ENCODE peak calls at places on chromosomes 13 and 19, in ten cellular contexts. J is cardiac muscle cell, H is transverse colon, B is tibial artery, K is kidney epithelial cell, E is stomach, A is body of pancreas, P is lower leg skin, R is kidney, S is PC-9. W is an unnamed sample.

GRCh38 chr13:45492538-45492937 is 27.8 kb downstream of the COG3 start:
- DNase-seq in J (peak; percentile 28), H (no peak), A (no peak), B (no peak), S (no peak), P (no peak), K (no peak), R (no peak), E (no peak), W (peak; percentile 66)

GRCh38 chr13:90618133-90618532 is 729.4 kb upstream of the MIR17HG start:
- DNase-seq in R (no peak), J (no peak), E (no peak), P (no peak), H (no peak), S (no peak), A (no peak), B (no peak), K (no peak), W (no peak)

GRCh38 chr13:28531195-28531955 is 36.4 kb upstream of the FLT1 start:
- DNase-seq in H (peak; percentile 48), P (no peak), K (no peak), S (no peak), J (peak; percentile 41), E (peak; percentile 27), R (no peak), B (peak; percentile 21), A (peak; percentile 19), W (no peak)

GRCh38 chr19:6848986-6849385 is 38.4 kb upstream of the ADGRE1 start:
- DNase-seq in B (no peak), A (no peak), S (no peak), P (no peak), J (no peak), K (no peak), H (no peak), R (no peak), E (no peak), W (no peak)

GRCh38 chr19:45423033-45423588 is 606 bp downstream of the ERCC1 start:
- DNase-seq in H (peak; percentile 99), K (no peak), S (no peak), B (no peak), R (no peak), J (no peak), E (no peak), A (no peak), P (peak; percentile 92), W (no peak)

GRCh38 chr13:64871742-64872141 is 2358.4 kb downstream of the PCDH9 start:
- DNase-seq in A (no peak), R (no peak), E (no peak), K (no peak), B (no peak), P (no peak), J (peak; percentile 12), S (no peak), H (no peak), W (no peak)

GRCh38 chr19:12784871-12785430 is 6.3 kb upstream of the JUNB start:
- DNase-seq in R (no peak), K (no peak), H (no peak), J (peak; percentile 21), E (no peak), S (no peak), P (peak; percentile 27), A (no peak), B (no peak), W (peak; percentile 25)

GRCh38 chr19:35021016-35021415 is 9.3 kb upstream of the SCN1B start:
- DNase-seq in B (no peak), E (no peak), J (no peak), R (no peak), A (no peak), P (no peak), H (no peak), S (no peak), K (no peak), W (no peak)

GRCh38 chr13:76992548-76993001 is 694 bp downstream of the CLN5 start:
- DNase-seq in A (peak; percentile 33), S (no peak), J (peak; percentile 17), H (peak; percentile 28), B (peak; percentile 36), P (peak; percentile 30), R (peak; percentile 71), E (no peak), K (no peak), W (peak; percentile 20)

GRCh38 chr19:1110809-1111640 is 7.2 kb downstream of the GPX4 start:
- DNase-seq in J (peak; percentile 33), B (no peak), H (no peak), P (no peak), S (no peak), A (no peak), R (peak; percentile 66), K (no peak), E (no peak), W (no peak)

GRCh38 chr19:42168206-42168605 is 36.0 kb upstream of the POU2F2 start:
- DNase-seq in A (no peak), P (no peak), S (no peak), E (no peak), H (no peak), K (no peak), J (no peak), R (no peak), B (no peak), W (no peak)

DNA sequence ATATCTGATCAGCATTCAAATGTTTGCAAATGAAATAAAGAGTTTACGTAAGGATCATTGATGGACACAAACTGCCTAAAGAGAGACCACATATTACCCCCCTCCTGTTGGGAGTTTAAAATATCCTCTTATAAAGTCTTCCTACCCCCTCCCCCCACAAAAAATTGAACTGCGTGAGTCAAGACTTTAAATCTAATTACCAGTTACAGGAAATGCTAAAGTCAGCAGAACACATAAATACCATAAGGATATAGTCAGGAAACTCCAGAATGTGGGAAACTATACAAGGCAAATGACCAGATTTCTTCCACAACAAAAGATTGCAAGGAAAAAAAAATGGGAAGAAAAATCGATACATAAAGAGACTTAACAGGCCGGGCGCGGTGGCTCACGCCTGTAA is 44.4 kb upstream of the FARP1 start:
- DNase-seq in R (no peak), B (no peak), P (no peak), E (no peak), K (no peak), J (peak; percentile 9), H (no peak), A (no peak), S (no peak), W (peak; percentile 32)
- H3K4me3 ChIP-seq in R (no peak overlapping the region), B (no peak overlapping the region), P (no peak overlapping the region), E (no peak overlapping the region), K (no peak overlapping the region), J (no peak overlapping the region), H (no peak overlapping the region), A (no peak overlapping the region), S (no peak overlapping the region), W (no peak overlapping the region)

GRCh38 chr19:15810335-15810734 is 5.1 kb downstream of the OR10H1 start:
- DNase-seq in A (no peak), B (no peak), J (peak; percentile 0), S (peak; percentile 37), R (no peak), K (no peak), E (peak; percentile 27), P (no peak), H (peak; percentile 46), W (no peak)
- TF ChIP-seq CTCF in A (no peak), B (no peak), J (no peak), S (peak; percentile 63), R (no peak), K (no peak), E (no peak), P (no peak), H (peak; percentile 49), W (no peak)

GRCh38 chr13:67147257-67148218 is 82.6 kb downstream of the PCDH9 start:
- DNase-seq in K (peak; percentile 9), S (no peak), J (peak; percentile 79), A (no peak), E (no peak), H (no peak), R (no peak), B (no peak), P (no peak), W (peak; percentile 72)
- H3K4me3 ChIP-seq in K (no peak overlapping the region), S (no peak overlapping the region), J (no peak overlapping the region), A (no peak overlapping the region), E (no peak overlapping the region), H (no peak overlapping the region), R (no peak overlapping the region), B (no peak overlapping the region), P (no peak overlapping the region), W (no peak overlapping the region)

GRCh38 chr13:33610471-33611015 is 207.4 kb upstream of the RFC3 start:
- DNase-seq in E (no peak), B (peak; percentile 28), H (peak; percentile 13), J (peak; percentile 35), R (peak; percentile 83), A (no peak), K (no peak), P (no peak), S (no peak), W (peak; percentile 47)
- TF ChIP-seq CTCF in E (no peak), B (no peak), H (no peak), J (peak; percentile 6), R (no peak), A (no peak), K (peak; percentile 3), P (no peak), S (no peak), W (no peak)

DNA sequence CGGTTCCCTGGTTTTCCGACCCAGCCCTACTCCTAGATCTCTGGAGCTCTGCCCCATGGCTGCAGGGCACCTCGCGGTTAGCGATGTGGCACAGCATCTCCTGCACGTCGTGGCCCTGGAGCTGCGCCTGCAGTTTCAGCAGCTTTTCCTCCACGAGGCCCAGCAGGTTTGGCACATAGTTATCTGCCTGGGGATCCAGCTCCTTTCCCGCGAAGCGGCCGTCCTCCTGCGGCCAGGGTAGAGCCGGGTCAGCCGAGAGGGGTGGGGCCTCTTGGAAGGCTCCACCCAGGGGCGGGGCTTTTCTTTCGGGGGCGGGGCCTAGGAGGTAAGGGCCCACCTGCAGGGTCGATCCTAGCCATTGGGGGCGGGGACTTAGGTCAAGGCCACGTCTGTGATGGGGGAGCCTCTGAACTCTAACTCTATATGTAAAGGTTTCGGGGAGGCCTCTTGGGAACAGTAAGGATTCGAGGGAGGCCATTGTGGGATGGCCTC is 2.5 kb upstream of the RGL3 start:
- DNase-seq in B (peak; percentile 35), K (no peak), S (peak; percentile 72), R (peak; percentile 87), J (peak; percentile 54), E (peak; percentile 72), A (peak; percentile 28), P (no peak), H (peak; percentile 63), W (no peak)
- H3K4me3 ChIP-seq in B (peak overlapping the region; percentile 47), K (no peak overlapping the region), S (peak overlapping the region; percentile 49), R (no peak overlapping the region), J (no peak overlapping the region), E (peak overlapping the region; percentile 27), A (no peak overlapping the region), P (no peak overlapping the region), H (no peak overlapping the region), W (no peak overlapping the region)

GRCh38 chr19:47186337-47187022 is 44.5 kb downstream of the BBC3 start:
- DNase-seq in B (no peak), S (no peak), J (no peak), A (no peak), R (no peak), P (no peak), H (peak; percentile 30), K (no peak), E (no peak), W (no peak)
- TF ChIP-seq CTCF in B (no peak), S (no peak), J (no peak), A (no peak), R (no peak), P (no peak), H (no peak), K (no peak), E (no peak), W (no peak)